ENCODE peak calls at places on chromosomes 6 and 20, in eight cellular contexts. B, J, I, W, V, U, Q and S are unnamed samples.
A peak's percentile ranks its signal among the peaks of the same experiment; 100 is the strongest.

GRCh38 chr6:158938811-158939254 is 61.2 kb downstream of the RSPH3 start:
- DNase-seq in U (peak; percentile 20), V (no peak), B (no peak), W (no peak), Q (peak; percentile 49), I (no peak), J (no peak), S (no peak)

GRCh38 chr6:53294095-53294494 is 54.7 kb downstream of the ELOVL5 start:
- DNase-seq in W (no peak), V (no peak), B (no peak), J (no peak), U (peak; percentile 64), Q (no peak), I (peak; percentile 46), S (peak; percentile 57)

GRCh38 chr20:48821261-48821910 is 6.4 kb downstream of the PREX1 start:
- DNase-seq in V (no peak), U (no peak), I (no peak), J (no peak), Q (no peak), W (no peak), B (no peak), S (no peak)

GRCh38 chr6:43806041-43806757 is 36.2 kb downstream of the VEGFA start:
- DNase-seq in B (peak; percentile 89), I (no peak), W (no peak), Q (peak; percentile 90), U (no peak), J (no peak), V (no peak), S (no peak)

GRCh38 chr20:34558320-34559202 is at the start of gene MAP1LC3A:
- DNase-seq in J (peak; percentile 41), I (peak; percentile 97), U (peak; percentile 98), W (peak; percentile 88), Q (peak; percentile 99), B (peak; percentile 92), V (peak; percentile 95), S (peak; percentile 97)

GRCh38 chr6:139257821-139258398 is 33.9 kb downstream of the TXLNB start:
- DNase-seq in U (peak; percentile 10), B (no peak), Q (no peak), J (no peak), I (no peak), V (no peak), W (no peak), S (no peak)

GRCh38 chr6:80209434-80209833 is 103.0 kb downstream of the BCKDHB start:
- DNase-seq in W (no peak), J (no peak), B (no peak), V (no peak), Q (no peak), I (no peak), U (no peak), S (no peak)

GRCh38 chr20:17705916-17706315 is 6.2 kb downstream of the BANF2 start:
- DNase-seq in W (no peak), B (no peak), Q (no peak), I (no peak), U (no peak), J (no peak), V (no peak), S (no peak)

GRCh38 chr20:59300341-59301081 is at the start of gene EDN3:
- DNase-seq in J (no peak), I (no peak), U (peak; percentile 54), Q (peak; percentile 29), B (no peak), W (no peak), V (no peak), S (no peak)

GRCh38 chr6:119179062-119179461 is 100.6 kb upstream of the FAM184A start:
- DNase-seq in U (no peak), Q (no peak), I (no peak), B (no peak), J (no peak), V (no peak), W (no peak), S (no peak)

GRCh38 chr6:44128020-44128917 is 915 bp downstream of the TMEM63B start:
- DNase-seq in U (peak; percentile 74), I (no peak), Q (peak; percentile 65), J (no peak), B (peak; percentile 43), W (peak; percentile 44), V (peak; percentile 47), S (peak; percentile 25)

GRCh38 chr20:59253325-59253724 is 47.1 kb upstream of the EDN3 start:
- DNase-seq in U (no peak), I (no peak), V (no peak), W (no peak), B (no peak), J (no peak), Q (no peak), S (no peak)

GRCh38 chr6:1624848-1625341 is 15.2 kb downstream of the FOXC1 start:
- DNase-seq in W (no peak), U (peak; percentile 60), B (no peak), V (no peak), J (no peak), Q (peak; percentile 42), I (peak; percentile 37), S (no peak)

GRCh38 chr6:42407379-42407778 is 44.3 kb downstream of the TRERF1 start:
- DNase-seq in V (no peak), W (no peak), I (peak; percentile 84), Q (no peak), B (no peak), J (no peak), U (no peak), S (peak; percentile 73)

GRCh38 chr20:15278041-15278440 is 940.6 kb upstream of the FLRT3 start:
- DNase-seq in I (no peak), U (no peak), Q (no peak), W (no peak), J (no peak), V (no peak), B (no peak), S (no peak)

GRCh38 chr20:50930139-50931047 is 844 bp downstream of the ADNP start:
- DNase-seq in I (no peak), J (no peak), Q (peak; percentile 62), V (peak; percentile 34), W (peak; percentile 47), B (peak; percentile 25), U (peak; percentile 64), S (no peak)

GRCh38 chr6:149268768-149269167 is 48.7 kb upstream of the TAB2 start:
- DNase-seq in I (peak; percentile 41), W (no peak), V (no peak), U (no peak), J (no peak), Q (no peak), B (no peak), S (peak; percentile 80)

GRCh38 chr6:26251354-26252081 is 113.5 kb upstream of the BTN3A2 start:
- DNase-seq in V (no peak), B (peak; percentile 28), Q (peak; percentile 87), U (peak; percentile 89), I (peak; percentile 97), W (peak; percentile 89), J (no peak), S (peak; percentile 95)

GRCh38 chr20:38434310-38434741 is 802 bp downstream of the SNHG17 start:
- DNase-seq in V (no peak), B (no peak), I (peak; percentile 23), J (no peak), W (peak; percentile 50), Q (peak; percentile 45), U (peak; percentile 42), S (peak; percentile 46)
- TF ChIP-seq CTCF in V (no peak), B (no peak), I (no peak), J (no peak), W (no peak), Q (no peak), U (no peak), S (no peak)

GRCh38 chr20:64155258-64156135 is 8.8 kb upstream of the MYT1 start:
- DNase-seq in U (no peak), V (no peak), Q (no peak), B (no peak), W (no peak), I (no peak), J (no peak), S (no peak)
- H3K4me3 ChIP-seq in U (no peak overlapping the region), V (no peak overlapping the region), Q (no peak overlapping the region), B (no peak overlapping the region), W (no peak overlapping the region), I (no peak overlapping the region), J (no peak overlapping the region), S (no peak overlapping the region)

DNA sequence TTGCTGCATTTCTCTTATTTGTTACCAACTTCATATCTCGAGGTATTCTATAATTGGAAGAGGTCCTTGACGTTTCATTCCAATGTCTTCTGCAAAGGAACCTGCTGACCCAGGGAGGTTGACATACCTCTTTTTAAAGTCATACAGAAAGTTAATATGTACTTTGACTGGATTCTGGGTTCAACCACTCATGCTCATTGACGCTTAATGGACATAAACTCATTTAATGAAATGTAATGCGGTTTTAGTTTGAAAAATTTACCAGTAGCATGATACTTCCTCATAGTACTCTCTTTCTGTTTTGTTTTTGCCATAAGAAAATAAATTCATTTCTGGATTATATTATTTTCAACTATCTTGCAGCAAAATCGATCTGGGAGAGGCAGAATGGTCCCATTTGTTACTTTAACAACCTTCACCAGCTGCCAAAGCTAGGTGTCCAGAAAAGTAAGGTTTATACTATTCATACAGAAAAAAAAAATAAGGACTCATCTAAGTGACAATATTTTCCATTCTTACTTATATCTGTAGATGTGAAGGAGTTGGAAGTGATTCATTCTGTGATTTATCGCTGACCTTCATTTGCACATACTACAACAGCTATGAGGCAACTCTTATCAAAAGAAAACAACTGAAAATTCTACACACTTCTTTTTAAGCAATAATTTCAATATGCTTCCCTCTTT is 101.6 kb downstream of the ATXN1 start:
- DNase-seq in J (no peak), Q (no peak), I (no peak), U (no peak), V (no peak), B (no peak), W (peak; percentile 38), S (no peak)
- TF ChIP-seq CTCF in J (no peak), Q (no peak), I (no peak), U (no peak), V (no peak), B (no peak), W (no peak), S (no peak)

GRCh38 chr20:62774076-62774714 is 22.1 kb upstream of the MRGBP start:
- DNase-seq in W (no peak), B (no peak), I (no peak), V (no peak), J (no peak), Q (no peak), U (no peak), S (no peak)

GRCh38 chr20:62775206-62775605 is 21.1 kb upstream of the MRGBP start:
- DNase-seq in Q (no peak), U (no peak), J (no peak), B (no peak), V (no peak), I (no peak), W (no peak), S (no peak)

GRCh38 chr20:62776035-62776691 is 20.1 kb upstream of the MRGBP start:
- DNase-seq in J (no peak), U (no peak), V (no peak), I (no peak), W (no peak), Q (no peak), B (no peak), S (no peak)

GRCh38 chr20:62772994-62773858 is 23.0 kb upstream of the MRGBP start:
- DNase-seq in Q (no peak), W (no peak), U (no peak), V (no peak), J (no peak), I (peak; percentile 33), B (no peak), S (no peak)

DNA sequence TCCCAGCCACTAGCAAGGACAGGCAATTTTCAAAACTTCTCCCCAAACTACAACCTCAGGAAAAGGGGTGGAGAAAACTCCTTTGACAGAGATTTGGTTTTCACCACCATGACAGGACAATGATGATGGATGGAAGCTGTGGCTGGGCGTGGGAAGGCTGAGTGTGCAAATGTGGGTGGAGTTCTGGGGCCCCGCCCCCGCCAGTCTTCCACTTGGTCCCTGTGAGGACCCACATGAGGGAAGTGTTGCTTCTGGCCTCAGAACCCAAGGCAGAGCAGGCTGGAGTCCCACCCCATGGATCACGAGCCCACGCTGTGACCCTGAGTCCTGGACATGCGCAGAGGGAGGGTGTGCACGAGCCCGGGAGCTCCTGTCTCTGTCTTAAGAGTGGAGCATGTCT is 21.5 kb upstream of the MRGBP start:
- DNase-seq in U (no peak), J (no peak), B (no peak), W (no peak), V (no peak), I (no peak), Q (no peak), S (no peak)
- H3K4me3 ChIP-seq in U (no peak overlapping the region), J (no peak overlapping the region), B (no peak overlapping the region), W (no peak overlapping the region), V (no peak overlapping the region), I (no peak overlapping the region), Q (no peak overlapping the region), S (no peak overlapping the region)